ENCODE peak calls at places on chromosomes 4 and X, in six cellular contexts. H, S, D, V, X and W are unnamed samples. For H3K4me1, the result is how much of the 10 kb centered on the place peaks cover.

GRCh38 chr4:148061795-148062194 is 329.9 kb downstream of the ARHGAP10 start:
- DNase-seq in X (no peak), H (no peak), V (no peak), D (no peak), S (no peak), W (no peak)

GRCh38 chr4:102554988-102555387 is 53.8 kb downstream of the NFKB1 start:
- DNase-seq in X (no peak), D (no peak), V (no peak), H (no peak), S (no peak), W (no peak)

GRCh38 chrX:23434356-23434884 is 99.8 kb downstream of the PTCHD1 start:
- DNase-seq in X (no peak), V (no peak), D (no peak), H (no peak), S (no peak), W (no peak)

GRCh38 chr4:183261953-183262775 is 57.9 kb downstream of the CLDN22 start:
- DNase-seq in S (peak), X (peak), H (peak), D (peak), V (peak), W (no peak)

GRCh38 chr4:37976991-37977470 is 16.8 kb downstream of the PTTG2 start:
- DNase-seq in H (peak), S (no peak), X (peak), D (peak), V (peak), W (peak)

GRCh38 chrX:475926-476723 is 89.4 kb upstream of the PPP2R3B start:
- DNase-seq in D (no peak), X (no peak), S (no peak), V (peak), H (no peak), W (no peak)

GRCh38 chr4:5191831-5192230 is 140.6 kb downstream of the STK32B start:
- DNase-seq in S (no peak), H (no peak), X (no peak), D (no peak), V (no peak), W (no peak)

GRCh38 chr4:22999419-22999818 is 306.7 kb downstream of the GBA3 start:
- DNase-seq in H (peak), S (no peak), D (no peak), X (no peak), V (no peak), W (no peak)

GRCh38 chr4:141587897-141588296 is 48.5 kb upstream of the IL15 start:
- DNase-seq in S (no peak), X (no peak), D (no peak), H (no peak), V (no peak), W (no peak)

GRCh38 chrX:148995661-148996060 is 495.2 kb downstream of the AFF2 start:
- DNase-seq in X (no peak), H (no peak), D (no peak), S (no peak), V (no peak), W (no peak)
- H3K4me1 ChIP-seq in X (under half), H (under half), D (under half), S (under half), V (under half), W (under half)

DNA sequence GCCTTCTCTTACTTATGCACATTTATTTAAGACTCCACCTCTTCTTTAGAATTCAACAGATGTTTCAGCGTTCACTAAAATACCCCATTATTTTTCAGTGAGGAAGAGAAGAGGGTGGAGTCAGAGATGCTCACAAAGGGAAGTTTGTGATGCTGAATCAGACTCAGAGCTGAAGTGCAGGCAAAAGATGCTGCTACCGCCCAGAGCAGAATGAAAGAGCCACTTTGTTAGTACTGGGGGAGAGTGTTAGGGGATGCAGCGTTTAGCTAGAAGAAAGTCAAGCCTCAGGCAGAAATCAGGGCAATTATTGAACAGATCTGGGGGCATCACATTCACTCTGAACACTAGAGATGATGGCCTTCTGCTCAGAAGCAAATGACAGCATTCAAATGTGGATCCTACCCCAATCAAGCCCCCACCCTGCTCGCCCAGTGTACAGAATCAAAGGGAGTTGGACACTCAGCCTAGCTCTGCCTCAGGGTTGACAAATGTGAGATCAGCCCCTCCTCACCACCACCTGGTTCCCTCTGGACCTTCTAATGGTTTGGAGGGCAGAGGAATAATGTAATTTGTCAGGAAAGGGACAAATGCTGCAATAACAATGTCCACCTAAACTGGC is 138.3 kb downstream of the UNC5C start:
- DNase-seq in S (no peak), H (no peak), V (no peak), X (no peak), D (no peak), W (no peak)
- TF ChIP-seq YY1 in S (no peak), H (no peak), V (no peak), X (no peak), D (no peak), W (no peak)

DNA sequence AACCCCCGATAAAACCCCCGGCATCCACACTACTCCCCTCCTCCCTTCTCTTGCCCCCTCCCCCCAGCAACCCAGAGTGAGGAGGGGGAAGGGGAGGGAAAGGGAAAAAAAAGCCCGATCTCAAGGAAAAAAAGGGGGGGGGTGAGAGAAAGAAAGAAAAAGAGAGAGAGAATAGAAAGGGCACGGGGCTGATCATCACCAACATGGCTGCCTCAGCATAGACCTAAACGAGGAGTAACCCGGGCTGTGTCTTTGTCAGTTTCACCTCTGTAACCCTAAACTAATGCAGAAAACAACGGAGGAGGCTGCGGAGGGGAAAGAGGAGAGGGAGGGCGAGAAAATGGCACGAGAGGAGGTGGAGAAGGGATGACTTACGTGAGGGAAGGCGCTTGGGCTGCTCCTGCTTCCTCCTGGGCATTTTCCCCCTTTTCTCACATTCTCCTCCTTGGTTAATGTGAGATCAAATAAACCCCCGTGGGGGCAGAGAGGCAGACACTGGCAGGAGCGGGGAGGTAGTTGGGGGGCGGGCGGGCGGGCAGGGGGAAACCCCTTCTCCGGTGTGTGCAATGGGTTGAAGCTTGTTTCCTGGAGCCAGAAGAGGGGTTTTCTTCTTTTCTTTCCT is 522 bp downstream of the ZNF827 start:
- DNase-seq in H (no peak), S (no peak), D (no peak), X (no peak), V (no peak), W (peak)
- TF ChIP-seq ZNF274 in H (no peak), S (no peak), D (no peak), X (no peak), V (no peak), W (no peak)

DNA sequence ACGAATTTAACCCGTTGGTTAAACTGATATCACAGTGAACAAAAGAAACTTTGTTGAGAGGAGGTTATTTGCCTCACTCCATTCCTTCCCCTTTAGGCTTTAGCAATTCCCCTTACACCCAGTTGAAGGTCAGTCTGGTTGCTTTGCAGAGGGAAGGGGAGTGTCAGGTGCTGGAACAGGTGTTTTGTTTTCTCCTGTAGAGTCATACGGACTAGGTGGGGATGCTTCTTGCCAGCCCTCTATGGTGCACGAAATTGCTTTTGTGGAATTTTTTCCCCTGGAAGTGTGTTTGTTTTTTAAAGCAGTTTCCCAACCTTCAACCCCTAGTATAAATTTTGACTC is 33.1 kb downstream of the DLG3 start:
- DNase-seq in S (no peak), H (peak), V (no peak), D (no peak), X (no peak), W (no peak)
- H3K4me1 ChIP-seq in S (under half), H (under half), V (under half), D (half or more), X (under half), W (under half)

GRCh38 chr4:63589796-63590195 is 819.5 kb downstream of the TECRL start:
- DNase-seq in X (peak), H (no peak), D (no peak), V (no peak), S (no peak), W (peak)
- TF ChIP-seq YY1 in X (no peak), H (no peak), D (no peak), V (no peak), S (no peak), W (no peak)

GRCh38 chr4:120858776-120859175 is 63.8 kb downstream of the PRDM5 start:
- DNase-seq in X (no peak), D (no peak), H (no peak), S (no peak), V (no peak), W (no peak)
- TF ChIP-seq ZNF274 in X (no peak), D (no peak), H (no peak), S (no peak), V (no peak), W (no peak)

GRCh38 chr4:173261052-173261451 is 73.1 kb downstream of the HMGB2 start:
- DNase-seq in D (no peak), S (no peak), X (no peak), V (no peak), H (no peak), W (no peak)
- H3K4me1 ChIP-seq in D (under half), S (under half), X (under half), V (under half), H (under half), W (under half)

GRCh38 chrX:102712216-102712966 is at the start of gene GPRASP2:
- DNase-seq in H (no peak), V (peak), S (no peak), D (no peak), X (no peak), W (no peak)
- TF ChIP-seq YY1 in H (peak), V (peak), S (no peak), D (no peak), X (no peak), W (no peak)